ENCODE peak calls at places on chromosome 9, in six cellular contexts. R is epithelial cell of esophagus, B is left ventricle myocardium inferior, C is transverse colon, K is fibroblast of lung, S is stomach. Y is an unnamed sample.

GRCh38 chr9:134325813-134326753 is at the start of gene RXRA:
- DNase-seq in B (peak), S (peak), K (peak), R (peak), C (peak), Y (no peak)

GRCh38 chr9:112162644-112163413 is 12.3 kb downstream of the SUSD1 start:
- DNase-seq in S (no peak), R (no peak), B (no peak), C (no peak), K (no peak), Y (no peak)

GRCh38 chr9:89674667-89675402 is 70.0 kb downstream of the GADD45G start:
- DNase-seq in K (no peak), S (peak), R (peak), C (peak), B (peak), Y (no peak)

GRCh38 chr9:10055886-10056395 is 556.9 kb downstream of the PTPRD start:
- DNase-seq in B (no peak), R (peak), C (no peak), S (no peak), K (no peak), Y (no peak)

GRCh38 chr9:124010665-124011321 is 775 bp upstream of the LHX2 start:
- DNase-seq in C (no peak), B (peak), R (no peak), S (no peak), K (no peak), Y (no peak)

GRCh38 chr9:104765138-104765537 is 1.2 kb downstream of the NIPSNAP3B start:
- DNase-seq in S (no peak), R (no peak), K (no peak), C (no peak), B (no peak), Y (no peak)

GRCh38 chr9:26229324-26230054 is 551.2 kb upstream of the TUSC1 start:
- DNase-seq in B (no peak), S (no peak), R (no peak), K (no peak), C (no peak), Y (no peak)

GRCh38 chr9:121852241-121852640 is 200.8 kb downstream of the DAB2IP start:
- DNase-seq in K (no peak), R (no peak), C (no peak), S (no peak), B (no peak), Y (no peak)

GRCh38 chr9:16105576-16105975 is 552.7 kb downstream of the CCDC171 start:
- DNase-seq in K (peak), B (no peak), C (no peak), R (no peak), S (no peak), Y (no peak)

GRCh38 chr9:88737876-88738275 is 202.9 kb downstream of the NXNL2 start:
- DNase-seq in C (no peak), R (no peak), S (no peak), B (no peak), K (peak), Y (no peak)

GRCh38 chr9:13113201-13113600 is 166.3 kb downstream of the MPDZ start:
- DNase-seq in K (peak), R (peak), B (no peak), C (no peak), S (no peak), Y (peak)

GRCh38 chr9:98536542-98537173 is 172.1 kb downstream of the GABBR2 start:
- DNase-seq in C (peak), K (no peak), S (no peak), R (peak), B (no peak), Y (no peak)

GRCh38 chr9:78406146-78406545 is 109.2 kb downstream of the PSAT1 start:
- DNase-seq in K (no peak), B (no peak), R (no peak), C (no peak), S (no peak), Y (peak)

GRCh38 chr9:114856210-114856941 is 50.5 kb upstream of the TNFSF15 start:
- DNase-seq in B (peak), R (peak), S (no peak), K (peak), C (no peak), Y (peak)

GRCh38 chr9:91711755-91712591 is 238.1 kb downstream of the ROR2 start:
- DNase-seq in K (no peak), B (no peak), S (no peak), R (peak), C (peak), Y (no peak)

GRCh38 chr9:71647094-71647591 is 121.2 kb downstream of the CEMIP2 start:
- DNase-seq in B (peak), S (peak), R (peak), K (peak), C (peak), Y (peak)

GRCh38 chr9:7121055-7121454 is 363.3 kb downstream of the KDM4C start:
- DNase-seq in S (no peak), B (no peak), K (no peak), R (no peak), C (no peak), Y (no peak)

GRCh38 chr9:115939065-115939765 is 214.4 kb upstream of the PAPPA start:
- DNase-seq in S (no peak), B (no peak), R (peak), C (no peak), K (peak), Y (no peak)

GRCh38 chr9:115524467-115525059 is 406.6 kb upstream of the TNC start:
- DNase-seq in K (peak), R (peak), C (peak), B (no peak), S (no peak), Y (peak)

GRCh38 chr9:8365029-8365428 is 565.5 kb upstream of the DMAC1 start:
- DNase-seq in C (no peak), B (no peak), R (peak), K (peak), S (no peak), Y (no peak)

GRCh38 chr9:88258587-88258986 is 120.3 kb upstream of the SPATA31C2 start:
- DNase-seq in B (peak), R (no peak), C (peak), S (peak), K (no peak), Y (no peak)

GRCh38 chr9:70921126-70921525 is 200.3 kb downstream of the TRPM3 start:
- DNase-seq in C (no peak), K (peak), S (no peak), R (peak), B (no peak), Y (no peak)

GRCh38 chr9:87795178-87795577 is 69.3 kb downstream of the CTSL start:
- DNase-seq in K (no peak), C (no peak), R (no peak), B (no peak), S (no peak), Y (no peak)

GRCh38 chr9:111484564-111484878 is 338 bp upstream of the ECPAS start:
- DNase-seq in B (no peak), K (no peak), S (no peak), R (no peak), C (no peak), Y (no peak)

GRCh38 chr9:101881508-101881907 is 143.1 kb upstream of the GRIN3A start:
- DNase-seq in B (no peak), R (no peak), S (no peak), C (no peak), K (no peak), Y (no peak)

GRCh38 chr9:90835206-90835605 is 33.6 kb downstream of the SYK start:
- DNase-seq in C (no peak), K (peak), R (no peak), B (no peak), S (peak), Y (no peak)

GRCh38 chr9:124257070-124257864 is 482 bp upstream of the NEK6 start:
- DNase-seq in K (no peak), S (no peak), B (no peak), C (peak), R (no peak), Y (no peak)

GRCh38 chr9:35035851-35036701 is 36.3 kb downstream of the VCP start:
- DNase-seq in C (peak), K (peak), B (peak), S (peak), R (peak), Y (peak)

DNA sequence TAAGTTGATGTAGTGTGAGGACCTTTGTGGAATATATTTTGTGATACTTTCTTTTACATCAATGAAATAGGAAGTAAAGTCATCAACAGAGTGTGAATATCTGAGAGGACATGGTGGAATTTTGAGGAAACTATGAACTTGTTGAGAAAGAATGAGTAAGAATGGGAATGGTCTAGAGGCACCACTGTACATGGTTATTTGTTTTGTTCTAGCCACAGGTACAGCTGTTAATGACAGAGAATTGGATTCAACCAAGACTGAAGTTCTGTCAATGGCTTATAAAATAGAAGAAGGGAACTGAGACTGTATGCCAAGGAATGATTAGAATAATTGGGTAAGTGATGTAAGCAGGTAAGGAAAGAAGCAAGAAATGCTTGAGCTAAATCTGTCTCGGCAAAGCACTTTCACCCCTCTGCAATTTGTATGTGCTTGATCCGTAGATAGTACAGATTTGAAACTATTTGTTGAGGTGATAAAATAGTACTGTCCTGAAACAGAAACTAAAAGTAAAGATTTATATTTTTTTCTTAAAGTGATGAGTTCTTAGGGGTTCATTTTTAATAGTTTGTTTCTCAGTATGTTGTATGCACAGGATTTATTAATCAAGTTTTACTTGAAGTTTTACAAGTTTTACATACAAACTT is 468.8 kb upstream of the SMC2 start:
- DNase-seq in C (no peak), K (no peak), S (no peak), R (no peak), B (no peak), Y (no peak)
- H3K4me3 ChIP-seq in C (no peak), K (no peak), S (no peak), R (no peak), B (no peak), Y (no peak)

GRCh38 chr9:92877531-92878430 is at the start of gene ZNF484:
- DNase-seq in B (peak), R (peak), S (peak), K (peak), C (peak), Y (peak)

GRCh38 chr9:92887880-92888338 is 10.1 kb upstream of the ZNF484 start:
- DNase-seq in B (no peak), K (no peak), S (no peak), C (no peak), R (no peak), Y (no peak)

GRCh38 chr9:92882276-92882675 is 4.4 kb upstream of the ZNF484 start:
- DNase-seq in B (no peak), C (no peak), S (no peak), K (no peak), R (no peak), Y (no peak)
- H3K4me3 ChIP-seq in B (no peak), C (no peak), S (no peak), K (no peak), R (no peak), Y (no peak)

GRCh38 chr9:113562653-113563381 is 99.3 kb downstream of the RGS3 start:
- DNase-seq in R (no peak), B (no peak), C (no peak), S (no peak), K (no peak), Y (no peak)

GRCh38 chr9:113563856-113564514 is 100.5 kb downstream of the RGS3 start:
- DNase-seq in R (no peak), B (no peak), C (no peak), S (no peak), K (no peak), Y (no peak)

GRCh38 chr9:113566011-113566711 is 102.6 kb downstream of the RGS3 start:
- DNase-seq in S (no peak), C (no peak), K (peak), R (no peak), B (no peak), Y (no peak)

GRCh38 chr9:113566712-113567071 is 103.2 kb downstream of the RGS3 start:
- DNase-seq in R (peak), K (no peak), C (no peak), S (peak), B (no peak), Y (no peak)

GRCh38 chr9:113564804-113565237 is 101.3 kb downstream of the RGS3 start:
- DNase-seq in R (peak), C (peak), K (peak), B (peak), S (peak), Y (no peak)
- H3K4me3 ChIP-seq in R (peak), C (peak), K (peak), B (peak), S (peak), Y (peak)

GRCh38 chr9:135795391-135795790 is 93.4 kb downstream of the KCNT1 start:
- DNase-seq in C (no peak), B (no peak), K (no peak), S (no peak), R (no peak), Y (no peak)
- H3K4me3 ChIP-seq in C (no peak), B (no peak), K (no peak), S (no peak), R (no peak), Y (no peak)

DNA sequence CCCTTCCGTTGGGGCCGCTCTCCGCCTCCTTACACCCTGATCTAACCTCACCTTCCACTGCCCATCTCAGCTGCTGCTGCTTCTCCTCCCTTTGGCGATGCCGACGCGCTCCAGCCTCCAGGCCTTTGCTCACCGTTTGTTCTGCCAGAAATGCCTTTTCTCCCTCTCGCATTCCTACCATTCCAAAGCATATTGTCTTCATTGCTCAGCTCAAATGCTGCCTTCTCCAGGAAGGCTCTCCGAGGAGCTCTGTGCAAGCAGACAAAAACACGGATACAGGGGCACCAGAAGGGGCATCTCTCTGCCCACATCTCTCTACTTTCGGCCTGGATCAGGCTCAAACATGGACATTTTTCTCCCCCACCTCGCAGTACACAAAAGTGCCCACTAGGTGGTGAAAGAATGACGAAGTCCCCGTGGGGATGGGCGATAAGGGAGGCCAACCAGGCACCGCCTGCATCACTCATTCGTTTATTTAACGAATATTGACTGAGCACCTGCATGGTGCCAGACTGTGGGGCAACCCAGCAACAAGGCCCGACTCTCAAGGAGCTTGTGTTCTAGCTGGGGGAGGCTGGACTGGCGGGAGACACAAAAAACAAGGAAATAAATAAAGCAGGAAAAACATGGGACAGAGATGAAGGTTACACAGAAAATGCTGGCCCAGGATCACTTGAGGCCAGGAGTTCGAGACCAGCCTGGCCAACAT is 7.3 kb upstream of the GRHPR start:
- DNase-seq in K (peak), R (peak), C (peak), B (peak), S (peak), Y (peak)
- H3K4me3 ChIP-seq in K (no peak), R (no peak), C (no peak), B (no peak), S (no peak), Y (no peak)

Y was measured in AG09309.